ENCODE peak calls at places on chromosomes 1 and 21, in seven cellular contexts. H is amniotic stem cell; U is NCI-H1092 treated with DMSO at 0.1 percent for 48 hours; O is GM06990; I is ELF-1; C is CD8-positive, alpha-beta T cell; W is cardiac muscle cell. K is an unnamed sample.

GRCh38 chr21:43333301-43334062 is 93.4 kb downstream of the SIK1 start:
- DNase-seq in H (peak), U (peak), O (no peak), I (peak), C (no peak), W (peak), K (no peak)

GRCh38 chr1:20481158-20481617 is 4.8 kb downstream of the CAMK2N1 start:
- DNase-seq in H (no peak), U (no peak), O (no peak), I (peak), C (no peak), W (no peak), K (no peak)

GRCh38 chr1:67958472-67958871 is 92.0 kb downstream of the DIRAS3 start:
- DNase-seq in H (no peak), U (no peak), O (no peak), I (no peak), C (no peak), W (no peak), K (no peak)

GRCh38 chr1:96978867-96979266 is 257.3 kb downstream of the PTBP2 start:
- DNase-seq in H (no peak), U (no peak), O (no peak), I (no peak), C (no peak), W (no peak), K (no peak)

GRCh38 chr1:42157667-42158066 is 4.5 kb downstream of the GUCA2B start:
- DNase-seq in H (no peak), U (peak), O (no peak), I (no peak), C (no peak), W (no peak), K (no peak)

GRCh38 chr1:966135-966602 is at the start of gene PLEKHN1:
- DNase-seq in H (no peak), U (no peak), O (no peak), I (peak), C (no peak), W (no peak), K (no peak)

GRCh38 chr21:45463871-45464270 is 58.9 kb downstream of the COL18A1 start:
- DNase-seq in H (no peak), U (no peak), O (no peak), I (no peak), C (no peak), W (no peak), K (no peak)

GRCh38 chr1:39692152-39693064 is 1.2 kb upstream of the HPCAL4 start:
- DNase-seq in H (no peak), U (no peak), O (no peak), I (peak), C (peak), W (no peak), K (no peak)

GRCh38 chr1:68600049-68600661 is 103.3 kb upstream of the DEPDC1 start:
- DNase-seq in H (no peak), U (no peak), O (no peak), I (peak), C (no peak), W (peak), K (peak)

GRCh38 chr1:204450461-204451257 is 39.0 kb upstream of the PPP1R15B start:
- DNase-seq in H (no peak), U (no peak), O (no peak), I (peak), C (no peak), W (peak), K (no peak)

GRCh38 chr1:109993885-109994284 is 9.3 kb downstream of the AHCYL1 start:
- DNase-seq in H (no peak), U (peak), O (no peak), I (no peak), C (no peak), W (no peak), K (peak)

K was measured in erythroblast.